ENCODE peak calls at places on chromosomes 7 and 10, in seven cellular contexts. One of them, this sample, is unnamed.

GRCh38 chr7:150983893-150984368 is 5.8 kb upstream of the KCNH2 start:
- DNase-seq in NCI-H1694 treated with DMSO at 0.1 percent for 48 hours: no peak
- DNase-seq in A549: no peak
- DNase-seq in GM10248: no peak
- DNase-seq in central memory CD4-positive, alpha-beta T cell: peak
- DNase-seq in naive B cell: no peak
- DNase-seq in NCI-H748 treated with DMSO at 0.1 percent for 48 hours: no peak
- DNase-seq in this sample: no peak

GRCh38 chr10:30980951-30981616 is 50.6 kb downstream of the ZNF438 start:
- DNase-seq in NCI-H1694 treated with DMSO at 0.1 percent for 48 hours: peak
- DNase-seq in GM10248: no peak
- DNase-seq in NCI-H748 treated with DMSO at 0.1 percent for 48 hours: no peak
- DNase-seq in A549: no peak
- DNase-seq in central memory CD4-positive, alpha-beta T cell: no peak
- DNase-seq in naive B cell: no peak
- DNase-seq in this sample: no peak

GRCh38 chr7:80277434-80278427 is 143.1 kb downstream of the GNAI1 start:
- DNase-seq in naive B cell: no peak
- DNase-seq in central memory CD4-positive, alpha-beta T cell: no peak
- DNase-seq in NCI-H1694 treated with DMSO at 0.1 percent for 48 hours: no peak
- DNase-seq in A549: peak
- DNase-seq in NCI-H748 treated with DMSO at 0.1 percent for 48 hours: no peak
- DNase-seq in GM10248: no peak
- DNase-seq in this sample: peak

GRCh38 chr10:132684164-132684891 is 101.6 kb downstream of the NKX6-2 start:
- DNase-seq in A549: no peak
- DNase-seq in naive B cell: no peak
- DNase-seq in NCI-H748 treated with DMSO at 0.1 percent for 48 hours: no peak
- DNase-seq in central memory CD4-positive, alpha-beta T cell: peak
- DNase-seq in GM10248: no peak
- DNase-seq in NCI-H1694 treated with DMSO at 0.1 percent for 48 hours: no peak
- DNase-seq in this sample: peak

GRCh38 chr7:128705891-128706333 is 33.2 kb upstream of the CALU start:
- DNase-seq in GM10248: no peak
- DNase-seq in naive B cell: no peak
- DNase-seq in NCI-H748 treated with DMSO at 0.1 percent for 48 hours: peak
- DNase-seq in NCI-H1694 treated with DMSO at 0.1 percent for 48 hours: no peak
- DNase-seq in central memory CD4-positive, alpha-beta T cell: no peak
- DNase-seq in A549: no peak
- DNase-seq in this sample: no peak

GRCh38 chr10:127866276-127867013 is 26.3 kb downstream of the CLRN3 start:
- DNase-seq in NCI-H748 treated with DMSO at 0.1 percent for 48 hours: no peak
- DNase-seq in A549: no peak
- DNase-seq in central memory CD4-positive, alpha-beta T cell: no peak
- DNase-seq in GM10248: no peak
- DNase-seq in naive B cell: no peak
- DNase-seq in NCI-H1694 treated with DMSO at 0.1 percent for 48 hours: no peak
- DNase-seq in this sample: no peak

GRCh38 chr7:76191783-76192240 is 9.9 kb upstream of the SRRM3 start:
- DNase-seq in central memory CD4-positive, alpha-beta T cell: no peak
- DNase-seq in NCI-H748 treated with DMSO at 0.1 percent for 48 hours: no peak
- DNase-seq in NCI-H1694 treated with DMSO at 0.1 percent for 48 hours: peak
- DNase-seq in naive B cell: no peak
- DNase-seq in A549: peak
- DNase-seq in GM10248: no peak
- DNase-seq in this sample: peak

GRCh38 chr7:47893721-47894365 is 54.4 kb downstream of the PKD1L1 start:
- DNase-seq in A549: no peak
- DNase-seq in central memory CD4-positive, alpha-beta T cell: no peak
- DNase-seq in GM10248: no peak
- DNase-seq in naive B cell: no peak
- DNase-seq in NCI-H1694 treated with DMSO at 0.1 percent for 48 hours: no peak
- DNase-seq in NCI-H748 treated with DMSO at 0.1 percent for 48 hours: no peak
- DNase-seq in this sample: no peak

GRCh38 chr10:5945561-5946418 is 31.6 kb downstream of the IL15RA start:
- DNase-seq in central memory CD4-positive, alpha-beta T cell: no peak
- DNase-seq in A549: no peak
- DNase-seq in NCI-H1694 treated with DMSO at 0.1 percent for 48 hours: no peak
- DNase-seq in NCI-H748 treated with DMSO at 0.1 percent for 48 hours: no peak
- DNase-seq in GM10248: no peak
- DNase-seq in naive B cell: no peak
- DNase-seq in this sample: no peak

GRCh38 chr7:844043-844442 is 11.8 kb downstream of the SUN1 start:
- DNase-seq in A549: no peak
- DNase-seq in NCI-H748 treated with DMSO at 0.1 percent for 48 hours: no peak
- DNase-seq in GM10248: no peak
- DNase-seq in naive B cell: no peak
- DNase-seq in NCI-H1694 treated with DMSO at 0.1 percent for 48 hours: no peak
- DNase-seq in central memory CD4-positive, alpha-beta T cell: no peak
- DNase-seq in this sample: no peak

GRCh38 chr10:74071151-74071550 is 73.2 kb downstream of the VCL start:
- DNase-seq in naive B cell: no peak
- DNase-seq in NCI-H748 treated with DMSO at 0.1 percent for 48 hours: no peak
- DNase-seq in NCI-H1694 treated with DMSO at 0.1 percent for 48 hours: no peak
- DNase-seq in A549: no peak
- DNase-seq in central memory CD4-positive, alpha-beta T cell: no peak
- DNase-seq in GM10248: no peak
- DNase-seq in this sample: peak

GRCh38 chr10:31962826-31963597 is 34.4 kb upstream of the ARHGAP12 start:
- DNase-seq in central memory CD4-positive, alpha-beta T cell: no peak
- DNase-seq in GM10248: no peak
- DNase-seq in naive B cell: no peak
- DNase-seq in NCI-H748 treated with DMSO at 0.1 percent for 48 hours: no peak
- DNase-seq in A549: no peak
- DNase-seq in NCI-H1694 treated with DMSO at 0.1 percent for 48 hours: no peak
- DNase-seq in this sample: no peak

GRCh38 chr10:124659380-124659779 is 84.8 kb downstream of the FAM53B start:
- DNase-seq in central memory CD4-positive, alpha-beta T cell: no peak
- DNase-seq in NCI-H1694 treated with DMSO at 0.1 percent for 48 hours: no peak
- DNase-seq in naive B cell: no peak
- DNase-seq in A549: no peak
- DNase-seq in GM10248: no peak
- DNase-seq in NCI-H748 treated with DMSO at 0.1 percent for 48 hours: no peak
- DNase-seq in this sample: no peak

GRCh38 chr7:26202019-26202985 is 757 bp downstream of the CBX3 start:
- DNase-seq in central memory CD4-positive, alpha-beta T cell: no peak
- DNase-seq in GM10248: peak
- DNase-seq in NCI-H748 treated with DMSO at 0.1 percent for 48 hours: peak
- DNase-seq in naive B cell: peak
- DNase-seq in A549: peak
- DNase-seq in NCI-H1694 treated with DMSO at 0.1 percent for 48 hours: no peak
- DNase-seq in this sample: peak

GRCh38 chr7:1798191-1798590 is 128.1 kb downstream of the ELFN1 start:
- DNase-seq in naive B cell: no peak
- DNase-seq in NCI-H1694 treated with DMSO at 0.1 percent for 48 hours: no peak
- DNase-seq in NCI-H748 treated with DMSO at 0.1 percent for 48 hours: no peak
- DNase-seq in A549: no peak
- DNase-seq in GM10248: no peak
- DNase-seq in central memory CD4-positive, alpha-beta T cell: no peak
- DNase-seq in this sample: no peak

GRCh38 chr7:132430863-132431822 is 145.1 kb downstream of the PLXNA4 start:
- DNase-seq in NCI-H748 treated with DMSO at 0.1 percent for 48 hours: no peak
- DNase-seq in GM10248: no peak
- DNase-seq in NCI-H1694 treated with DMSO at 0.1 percent for 48 hours: no peak
- DNase-seq in naive B cell: no peak
- DNase-seq in A549: peak
- DNase-seq in central memory CD4-positive, alpha-beta T cell: peak
- DNase-seq in this sample: peak

GRCh38 chr10:71547841-71548493 is 151.2 kb downstream of the CDH23 start:
- DNase-seq in NCI-H1694 treated with DMSO at 0.1 percent for 48 hours: no peak
- DNase-seq in naive B cell: no peak
- DNase-seq in NCI-H748 treated with DMSO at 0.1 percent for 48 hours: no peak
- DNase-seq in A549: no peak
- DNase-seq in GM10248: no peak
- DNase-seq in central memory CD4-positive, alpha-beta T cell: no peak
- DNase-seq in this sample: no peak

GRCh38 chr10:99395750-99396445 is 34.5 kb downstream of the GOT1 start:
- DNase-seq in naive B cell: no peak
- DNase-seq in GM10248: no peak
- DNase-seq in NCI-H748 treated with DMSO at 0.1 percent for 48 hours: no peak
- DNase-seq in NCI-H1694 treated with DMSO at 0.1 percent for 48 hours: no peak
- DNase-seq in A549: no peak
- DNase-seq in central memory CD4-positive, alpha-beta T cell: no peak
- DNase-seq in this sample: peak

GRCh38 chr7:37085600-37085999 is 361.3 kb upstream of the AOAH start:
- DNase-seq in A549: no peak
- DNase-seq in central memory CD4-positive, alpha-beta T cell: no peak
- DNase-seq in NCI-H748 treated with DMSO at 0.1 percent for 48 hours: no peak
- DNase-seq in NCI-H1694 treated with DMSO at 0.1 percent for 48 hours: no peak
- DNase-seq in naive B cell: no peak
- DNase-seq in GM10248: no peak
- DNase-seq in this sample: no peak

GRCh38 chr7:112938895-112939588 is 147.6 kb downstream of the GPR85 start:
- DNase-seq in naive B cell: peak
- DNase-seq in GM10248: peak
- DNase-seq in central memory CD4-positive, alpha-beta T cell: peak
- DNase-seq in A549: no peak
- DNase-seq in NCI-H1694 treated with DMSO at 0.1 percent for 48 hours: no peak
- DNase-seq in NCI-H748 treated with DMSO at 0.1 percent for 48 hours: peak
- DNase-seq in this sample: no peak

GRCh38 chr10:12474727-12475414 is 125.5 kb downstream of the CAMK1D start:
- DNase-seq in GM10248: no peak
- DNase-seq in NCI-H1694 treated with DMSO at 0.1 percent for 48 hours: no peak
- DNase-seq in naive B cell: no peak
- DNase-seq in central memory CD4-positive, alpha-beta T cell: no peak
- DNase-seq in NCI-H748 treated with DMSO at 0.1 percent for 48 hours: no peak
- DNase-seq in A549: no peak
- DNase-seq in this sample: no peak

GRCh38 chr7:32559480-32559879 is 64.2 kb downstream of the AVL9 start:
- DNase-seq in NCI-H748 treated with DMSO at 0.1 percent for 48 hours: no peak
- DNase-seq in naive B cell: no peak
- DNase-seq in central memory CD4-positive, alpha-beta T cell: no peak
- DNase-seq in NCI-H1694 treated with DMSO at 0.1 percent for 48 hours: no peak
- DNase-seq in GM10248: no peak
- DNase-seq in A549: no peak
- DNase-seq in this sample: no peak

GRCh38 chr7:37419496-37419895 is 29.2 kb downstream of the ELMO1 start:
- DNase-seq in GM10248: no peak
- DNase-seq in NCI-H1694 treated with DMSO at 0.1 percent for 48 hours: no peak
- DNase-seq in naive B cell: no peak
- DNase-seq in NCI-H748 treated with DMSO at 0.1 percent for 48 hours: no peak
- DNase-seq in central memory CD4-positive, alpha-beta T cell: no peak
- DNase-seq in A549: no peak
- DNase-seq in this sample: no peak

GRCh38 chr7:106309352-106309751 is 24.6 kb upstream of the NAMPT start:
- DNase-seq in NCI-H748 treated with DMSO at 0.1 percent for 48 hours: no peak
- DNase-seq in GM10248: no peak
- DNase-seq in NCI-H1694 treated with DMSO at 0.1 percent for 48 hours: no peak
- DNase-seq in A549: no peak
- DNase-seq in central memory CD4-positive, alpha-beta T cell: no peak
- DNase-seq in naive B cell: no peak
- DNase-seq in this sample: no peak

GRCh38 chr7:23470290-23471089 is at the start of gene IGF2BP3:
- DNase-seq in GM10248: peak
- DNase-seq in NCI-H748 treated with DMSO at 0.1 percent for 48 hours: peak
- DNase-seq in central memory CD4-positive, alpha-beta T cell: no peak
- DNase-seq in naive B cell: no peak
- DNase-seq in A549: peak
- DNase-seq in NCI-H1694 treated with DMSO at 0.1 percent for 48 hours: peak
- DNase-seq in this sample: peak

GRCh38 chr7:132251327-132251659 is 325.0 kb downstream of the PLXNA4 start:
- DNase-seq in NCI-H1694 treated with DMSO at 0.1 percent for 48 hours: peak
- DNase-seq in NCI-H748 treated with DMSO at 0.1 percent for 48 hours: no peak
- DNase-seq in GM10248: no peak
- DNase-seq in A549: peak
- DNase-seq in naive B cell: no peak
- DNase-seq in central memory CD4-positive, alpha-beta T cell: no peak
- DNase-seq in this sample: no peak

GRCh38 chr10:67969875-67970274 is 85.4 kb downstream of the SIRT1 start:
- DNase-seq in NCI-H748 treated with DMSO at 0.1 percent for 48 hours: no peak
- DNase-seq in naive B cell: no peak
- DNase-seq in NCI-H1694 treated with DMSO at 0.1 percent for 48 hours: no peak
- DNase-seq in A549: no peak
- DNase-seq in central memory CD4-positive, alpha-beta T cell: no peak
- DNase-seq in GM10248: no peak
- DNase-seq in this sample: no peak

GRCh38 chr7:27367179-27367929 is 124.8 kb downstream of the EVX1 start:
- DNase-seq in A549: no peak
- DNase-seq in central memory CD4-positive, alpha-beta T cell: no peak
- DNase-seq in NCI-H1694 treated with DMSO at 0.1 percent for 48 hours: no peak
- DNase-seq in naive B cell: no peak
- DNase-seq in GM10248: no peak
- DNase-seq in NCI-H748 treated with DMSO at 0.1 percent for 48 hours: no peak
- DNase-seq in this sample: no peak

GRCh38 chr10:123413353-123413752 is 252.8 kb upstream of the GPR26 start:
- DNase-seq in GM10248: no peak
- DNase-seq in naive B cell: no peak
- DNase-seq in NCI-H1694 treated with DMSO at 0.1 percent for 48 hours: no peak
- DNase-seq in central memory CD4-positive, alpha-beta T cell: no peak
- DNase-seq in NCI-H748 treated with DMSO at 0.1 percent for 48 hours: no peak
- DNase-seq in A549: no peak
- DNase-seq in this sample: no peak

GRCh38 chr10:42992156-42992956 is 84.5 kb upstream of the RET start:
- DNase-seq in central memory CD4-positive, alpha-beta T cell: no peak
- DNase-seq in GM10248: no peak
- DNase-seq in NCI-H1694 treated with DMSO at 0.1 percent for 48 hours: no peak
- DNase-seq in NCI-H748 treated with DMSO at 0.1 percent for 48 hours: no peak
- DNase-seq in A549: no peak
- DNase-seq in naive B cell: no peak
- DNase-seq in this sample: no peak

GRCh38 chr7:4689151-4689550 is 7.1 kb downstream of the FOXK1 start:
- DNase-seq in naive B cell: no peak
- DNase-seq in GM10248: no peak
- DNase-seq in NCI-H748 treated with DMSO at 0.1 percent for 48 hours: no peak
- DNase-seq in A549: no peak
- DNase-seq in central memory CD4-positive, alpha-beta T cell: no peak
- DNase-seq in NCI-H1694 treated with DMSO at 0.1 percent for 48 hours: no peak
- DNase-seq in this sample: peak

GRCh38 chr10:73448384-73448783 is 15.0 kb upstream of the MSS51 start:
- DNase-seq in NCI-H748 treated with DMSO at 0.1 percent for 48 hours: no peak
- DNase-seq in NCI-H1694 treated with DMSO at 0.1 percent for 48 hours: no peak
- DNase-seq in A549: no peak
- DNase-seq in naive B cell: no peak
- DNase-seq in central memory CD4-positive, alpha-beta T cell: no peak
- DNase-seq in GM10248: no peak
- DNase-seq in this sample: no peak

GRCh38 chr10:31928531-31929259 is at the start of gene ARHGAP12:
- DNase-seq in central memory CD4-positive, alpha-beta T cell: peak
- DNase-seq in GM10248: peak
- DNase-seq in NCI-H1694 treated with DMSO at 0.1 percent for 48 hours: peak
- DNase-seq in A549: peak
- DNase-seq in NCI-H748 treated with DMSO at 0.1 percent for 48 hours: peak
- DNase-seq in naive B cell: peak
- DNase-seq in this sample: peak

GRCh38 chr10:96709525-96709924 is 10.8 kb downstream of the PIK3AP1 start:
- DNase-seq in NCI-H748 treated with DMSO at 0.1 percent for 48 hours: no peak
- DNase-seq in NCI-H1694 treated with DMSO at 0.1 percent for 48 hours: no peak
- DNase-seq in naive B cell: no peak
- DNase-seq in A549: no peak
- DNase-seq in central memory CD4-positive, alpha-beta T cell: no peak
- DNase-seq in GM10248: no peak
- DNase-seq in this sample: no peak

GRCh38 chr7:80472491-80473200 is 39.2 kb downstream of the GNAT3 start:
- DNase-seq in GM10248: no peak
- DNase-seq in NCI-H1694 treated with DMSO at 0.1 percent for 48 hours: no peak
- DNase-seq in NCI-H748 treated with DMSO at 0.1 percent for 48 hours: no peak
- DNase-seq in naive B cell: no peak
- DNase-seq in A549: no peak
- DNase-seq in central memory CD4-positive, alpha-beta T cell: no peak
- DNase-seq in this sample: no peak

GRCh38 chr7:141361965-141362364 is 189.2 kb upstream of the AGK start:
- DNase-seq in naive B cell: no peak
- DNase-seq in GM10248: no peak
- DNase-seq in NCI-H748 treated with DMSO at 0.1 percent for 48 hours: no peak
- DNase-seq in central memory CD4-positive, alpha-beta T cell: no peak
- DNase-seq in NCI-H1694 treated with DMSO at 0.1 percent for 48 hours: no peak
- DNase-seq in A549: no peak
- DNase-seq in this sample: no peak

This sample was measured in RCC 7860.